ENCODE peak calls at places on chromosomes 1 and 21, in six cellular contexts. T, P, R, C, G and H are unnamed samples.

GRCh38 chr1:235473808-235474207 is 30.4 kb downstream of the B3GALNT2 start:
- DNase-seq in T (no peak), P (no peak), R (no peak), C (no peak), G (no peak), H (no peak)

GRCh38 chr21:37829447-37829846 is 86.8 kb downstream of the KCNJ6 start:
- DNase-seq in T (no peak), P (peak), R (no peak), C (peak), G (no peak), H (no peak)

GRCh38 chr1:67840449-67840848 is 7.2 kb upstream of the GNG12 start:
- DNase-seq in T (no peak), P (no peak), R (no peak), C (no peak), G (no peak), H (no peak)

GRCh38 chr1:15139654-15140350 is 13.7 kb upstream of the TMEM51 start:
- DNase-seq in T (no peak), P (no peak), R (no peak), C (peak), G (no peak), H (no peak)

GRCh38 chr1:224900062-224900461 is 29.4 kb upstream of the DNAH14 start:
- DNase-seq in T (no peak), P (no peak), R (no peak), C (no peak), G (no peak), H (no peak)

GRCh38 chr1:212247179-212247721 is 38.0 kb upstream of the PPP2R5A start:
- DNase-seq in T (no peak), P (no peak), R (no peak), C (no peak), G (no peak), H (no peak)

GRCh38 chr1:234977891-234978396 is 150.7 kb downstream of the TOMM20 start:
- DNase-seq in T (no peak), P (no peak), R (no peak), C (no peak), G (no peak), H (no peak)

GRCh38 chr21:45300786-45301520 is 13.3 kb upstream of the POFUT2 start:
- DNase-seq in T (no peak), P (no peak), R (peak), C (peak), G (no peak), H (no peak)

GRCh38 chr1:153627797-153628626 is at the start of gene S100A1:
- DNase-seq in T (no peak), P (no peak), R (peak), C (peak), G (no peak), H (no peak)

GRCh38 chr1:156675271-156675708 is 1.9 kb downstream of the NES start:
- DNase-seq in T (no peak), P (no peak), R (no peak), C (no peak), G (no peak), H (no peak)

GRCh38 chr1:77655431-77655974 is 27.0 kb downstream of the ZZZ3 start:
- DNase-seq in T (no peak), P (no peak), R (no peak), C (peak), G (no peak), H (no peak)

GRCh38 chr1:47184090-47184735 is 5.6 kb downstream of the PDZK1IP1 start:
- DNase-seq in T (peak), P (no peak), R (no peak), C (no peak), G (no peak), H (no peak)

GRCh38 chr1:244414543-244414942 is 37.2 kb downstream of the ADSS2 start:
- DNase-seq in T (no peak), P (no peak), R (no peak), C (no peak), G (no peak), H (no peak)

GRCh38 chr1:70438529-70438928 is 27.5 kb downstream of the CTH start:
- DNase-seq in T (no peak), P (no peak), R (no peak), C (no peak), G (no peak), H (no peak)

GRCh38 chr1:216576246-216576645 is 147.0 kb downstream of the ESRRG start:
- DNase-seq in T (no peak), P (no peak), R (no peak), C (no peak), G (no peak), H (no peak)

GRCh38 chr1:91831132-91831930 is 54.6 kb downstream of the TGFBR3 start:
- DNase-seq in T (peak), P (peak), R (no peak), C (no peak), G (peak), H (no peak)

GRCh38 chr1:198047913-198048312 is 108.9 kb upstream of the NEK7 start:
- DNase-seq in T (no peak), P (no peak), R (no peak), C (no peak), G (no peak), H (no peak)

GRCh38 chr1:67429528-67430357 is 459 bp downstream of the SERBP1 start:
- DNase-seq in T (no peak), P (peak), R (peak), C (peak), G (peak), H (no peak)

GRCh38 chr1:85463666-85464496 is 1.1 kb downstream of the DDAH1 start:
- DNase-seq in T (no peak), P (no peak), R (no peak), C (no peak), G (no peak), H (no peak)

GRCh38 chr1:54371038-54371935 is 34.9 kb downstream of the SSBP3 start:
- DNase-seq in T (no peak), P (peak), R (no peak), C (peak), G (peak), H (no peak)

GRCh38 chr1:90487040-90487439 is 230.1 kb downstream of the BARHL2 start:
- DNase-seq in T (no peak), P (no peak), R (no peak), C (no peak), G (no peak), H (no peak)

GRCh38 chr1:166307261-166308188 is 140.7 kb upstream of the FAM78B start:
- DNase-seq in T (no peak), P (no peak), R (no peak), C (peak), G (no peak), H (no peak)

GRCh38 chr21:16302851-16303282 is 573.1 kb downstream of the USP25 start:
- DNase-seq in T (peak), P (no peak), R (peak), C (peak), G (no peak), H (no peak)

GRCh38 chr1:209576798-209577197 is 6.7 kb upstream of the CAMK1G start:
- DNase-seq in T (peak), P (peak), R (peak), C (peak), G (peak), H (peak)

GRCh38 chr21:45122432-45123132 is 48.2 kb downstream of the ADARB1 start:
- DNase-seq in T (no peak), P (no peak), R (no peak), C (no peak), G (no peak), H (no peak)

GRCh38 chr1:199335496-199335895 is 692.0 kb upstream of the NR5A2 start:
- DNase-seq in T (no peak), P (no peak), R (no peak), C (no peak), G (no peak), H (no peak)

GRCh38 chr1:73452522-73452921 is 745.5 kb downstream of the LRRIQ3 start:
- DNase-seq in T (no peak), P (no peak), R (no peak), C (no peak), G (no peak), H (no peak)

DNA sequence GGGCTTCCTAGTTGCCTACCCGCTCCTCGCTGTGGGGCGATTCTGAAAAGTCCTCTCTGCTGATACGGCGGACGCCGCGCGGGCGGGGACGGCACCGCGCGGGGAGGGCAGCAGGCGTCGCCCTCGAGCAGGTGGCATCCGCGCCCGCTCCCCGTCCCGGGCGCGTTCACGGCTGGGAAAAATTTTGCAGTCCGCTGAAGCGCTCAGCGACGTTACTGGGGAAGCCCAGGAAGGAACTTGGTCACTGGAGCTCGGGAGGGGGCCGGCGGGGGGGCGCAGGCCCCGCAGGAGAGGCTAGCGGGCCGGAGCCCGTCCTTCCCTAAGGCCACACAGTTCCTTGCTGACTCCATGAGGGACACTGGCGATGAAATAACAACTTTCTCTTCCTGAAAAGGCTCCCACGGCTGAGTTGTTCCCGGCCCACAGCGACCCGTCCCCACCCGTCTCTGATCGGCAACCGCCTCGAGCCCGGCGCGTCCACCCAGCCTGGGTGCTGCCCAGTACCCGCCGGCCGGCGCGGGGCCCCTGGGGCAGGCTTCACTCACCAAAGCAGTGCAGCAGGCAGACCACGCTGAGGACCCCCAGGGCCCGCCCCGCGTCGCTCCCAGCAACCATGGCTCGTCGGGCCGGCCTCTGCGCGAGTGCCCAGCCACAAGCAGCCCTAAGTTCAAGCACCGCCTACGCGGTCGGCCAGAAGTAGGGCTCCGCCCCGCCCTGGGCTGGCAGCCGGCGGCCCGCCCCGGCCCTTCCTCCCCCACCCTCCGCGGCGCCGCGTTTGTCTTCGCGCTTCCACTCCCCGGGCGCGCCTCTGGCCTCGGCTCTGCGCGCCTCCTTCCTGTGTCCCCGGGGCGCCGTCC is at the start of gene CD58:
- DNase-seq in T (peak), P (peak), R (peak), C (peak), G (peak), H (peak)
- TF ChIP-seq POLR2A in T (peak), P (peak), R (peak), C (peak), G (peak), H (peak)

GRCh38 chr1:3731543-3731942 is 20.7 kb upstream of the CCDC27 start:
- DNase-seq in T (no peak), P (no peak), R (no peak), C (no peak), G (no peak), H (no peak)
- TF ChIP-seq POLR2A in T (no peak), P (no peak), R (no peak), C (no peak), G (no peak), H (no peak)

DNA sequence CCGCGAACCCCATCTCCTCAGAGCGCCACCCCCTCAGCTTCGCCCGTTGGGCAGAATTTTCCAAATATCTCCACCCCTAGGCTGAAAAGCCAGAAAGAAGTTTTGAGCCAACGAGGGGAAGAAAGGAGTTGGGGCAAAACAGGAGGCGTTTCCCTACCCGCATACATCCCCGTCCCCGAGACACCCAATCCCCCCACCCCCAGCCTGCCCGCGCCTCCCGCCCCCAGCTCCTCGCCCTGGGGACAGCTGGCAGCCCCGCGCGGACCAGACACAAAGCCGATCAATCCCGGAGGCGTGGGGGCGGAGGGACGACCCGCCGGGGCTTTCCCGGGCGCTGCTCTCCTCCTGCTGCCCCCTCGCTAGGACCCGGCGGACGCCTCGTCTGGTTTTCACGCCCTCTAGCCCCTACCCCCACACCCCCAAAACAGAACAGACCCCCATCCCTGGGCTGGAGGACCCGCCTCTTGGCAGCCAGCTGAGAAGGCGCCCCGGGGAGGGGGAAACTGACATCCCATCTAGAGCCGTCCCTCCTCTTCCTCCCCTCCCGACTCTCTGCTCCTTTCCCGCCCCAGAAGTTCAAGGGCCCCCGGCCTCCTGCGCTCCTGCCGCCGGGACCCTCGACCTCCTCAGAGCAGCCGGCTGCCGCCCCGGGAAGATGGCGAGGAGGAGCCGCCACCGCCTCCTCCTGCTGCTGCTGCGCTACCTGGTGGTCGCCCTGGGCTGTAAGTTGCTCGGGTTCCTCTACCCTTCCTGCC is at the start of gene JAM2:
- DNase-seq in T (peak), P (peak), R (peak), C (peak), G (peak), H (peak)
- TF ChIP-seq POLR2A in T (peak), P (no peak), R (no peak), C (no peak), G (no peak), H (no peak)

GRCh38 chr1:101235241-101235695 is 1.6 kb upstream of the S1PR1 start:
- DNase-seq in T (no peak), P (no peak), R (no peak), C (no peak), G (no peak), H (no peak)

GRCh38 chr1:101235696-101236545 is 898 bp upstream of the S1PR1 start:
- DNase-seq in T (peak), P (no peak), R (peak), C (peak), G (peak), H (peak)

GRCh38 chr1:101237229-101237837 is 514 bp downstream of the S1PR1 start:
- DNase-seq in T (no peak), P (no peak), R (no peak), C (peak), G (no peak), H (no peak)

GRCh38 chr1:101238041-101238515 is 1.3 kb downstream of the S1PR1 start:
- DNase-seq in T (no peak), P (no peak), R (no peak), C (no peak), G (no peak), H (no peak)

GRCh38 chr1:101236546-101237228 is at the start of gene S1PR1:
- DNase-seq in T (peak), P (peak), R (peak), C (peak), G (peak), H (no peak)
- TF ChIP-seq POLR2A in T (no peak), P (peak), R (no peak), C (no peak), G (no peak), H (peak)